ENCODE peak calls at places on chromosomes 12 and 14, in ten cellular contexts. Q is lung, G is upper lobe of left lung, C is GM13976, X is RWPE1, O is Peyer's patch, D is glutamatergic neuron, W is B cell, A is BJ, B is HFF-Myc. Z is an unnamed sample.

GRCh38 chr12:49555631-49556390 is 12.1 kb downstream of the MCRS1 start:
- DNase-seq in A (no peak), B (no peak), W (no peak), X (no peak), G (no peak), D (no peak), O (no peak), C (no peak), Q (no peak), Z (no peak)

GRCh38 chr14:90815817-90816662 is at the start of gene TTC7B:
- DNase-seq in D (peak), C (peak), Q (no peak), W (peak), A (no peak), X (peak), G (no peak), O (no peak), B (no peak), Z (no peak)

GRCh38 chr12:24697769-24698168 is 251.1 kb downstream of the BCAT1 start:
- DNase-seq in B (no peak), A (no peak), Q (no peak), X (no peak), G (no peak), W (no peak), O (no peak), D (no peak), C (no peak), Z (no peak)

GRCh38 chr12:47775100-47775911 is 2.3 kb downstream of the SLC48A1 start:
- DNase-seq in B (no peak), X (no peak), A (no peak), Q (no peak), D (no peak), O (no peak), W (no peak), C (no peak), G (no peak), Z (no peak)

GRCh38 chr12:58877243-58877743 is 43.0 kb downstream of the LRIG3 start:
- DNase-seq in C (no peak), X (peak), O (no peak), G (peak), Q (peak), D (no peak), B (peak), A (peak), W (no peak), Z (no peak)

GRCh38 chr14:74697543-74697942 is 15.3 kb downstream of the AREL1 start:
- DNase-seq in X (no peak), C (no peak), G (no peak), Q (no peak), O (no peak), W (no peak), A (peak), D (no peak), B (no peak), Z (no peak)

GRCh38 chr12:109949089-109949488 is 47.1 kb downstream of the GIT2 start:
- DNase-seq in B (no peak), Q (no peak), X (no peak), A (no peak), C (no peak), O (no peak), W (no peak), G (no peak), D (no peak), Z (no peak)

GRCh38 chr14:29668201-29668600 is 259.4 kb downstream of the PRKD1 start:
- DNase-seq in C (no peak), Q (no peak), O (no peak), W (no peak), A (no peak), D (no peak), X (no peak), G (no peak), B (no peak), Z (no peak)

GRCh38 chr12:121232977-121233627 is 23.2 kb downstream of the P2RX4 start:
- DNase-seq in C (no peak), G (no peak), X (no peak), Q (no peak), D (no peak), W (no peak), A (no peak), B (no peak), O (no peak), Z (no peak)
- TF ChIP-seq CTCF in C (no peak), G (peak), X (no peak), Q (no peak), D (no peak), W (no peak), A (peak), B (no peak), O (no peak), Z (no peak)

DNA sequence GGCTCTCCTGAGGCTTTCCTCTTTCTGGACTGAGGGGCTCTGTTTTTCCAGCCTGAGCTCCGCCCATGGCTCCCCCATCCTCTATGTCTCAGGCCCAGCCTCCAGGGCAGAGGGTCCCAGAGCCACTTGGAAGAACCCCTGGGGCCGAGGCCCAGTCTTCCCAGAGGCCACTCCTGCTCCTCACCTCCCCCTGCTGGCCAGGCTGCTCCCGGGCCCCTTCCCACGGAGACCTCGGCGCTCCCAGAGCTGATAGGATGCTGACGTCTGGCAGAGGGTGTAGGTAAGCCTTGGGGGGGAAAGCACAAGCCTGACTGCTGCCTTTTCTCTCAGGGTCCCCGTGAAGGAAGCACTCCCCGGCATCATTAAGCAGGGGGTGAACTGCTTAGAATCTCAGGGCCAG is 51.4 kb downstream of the ERH start:
- DNase-seq in Q (no peak), W (no peak), X (no peak), B (no peak), G (no peak), A (no peak), C (peak), O (no peak), D (peak), Z (no peak)
- TF ChIP-seq CTCF in Q (peak), W (no peak), X (no peak), B (peak), G (peak), A (peak), C (peak), O (peak), D (peak), Z (peak)

GRCh38 chr14:96663076-96663475 is 134.1 kb upstream of the VRK1 start:
- DNase-seq in W (no peak), O (no peak), A (no peak), X (no peak), G (no peak), B (no peak), Q (no peak), C (no peak), D (no peak), Z (no peak)

GRCh38 chr14:96670391-96670790 is 126.8 kb upstream of the VRK1 start:
- DNase-seq in A (no peak), W (no peak), B (no peak), O (no peak), Q (peak), D (no peak), X (no peak), G (no peak), C (no peak), Z (no peak)

GRCh38 chr14:96663491-96664067 is 133.6 kb upstream of the VRK1 start:
- DNase-seq in G (no peak), B (no peak), Q (no peak), W (no peak), X (no peak), D (no peak), A (no peak), O (no peak), C (no peak), Z (no peak)

GRCh38 chr14:96662116-96662901 is 134.9 kb upstream of the VRK1 start:
- DNase-seq in Q (peak), D (no peak), W (no peak), X (no peak), C (no peak), A (no peak), B (no peak), G (peak), O (no peak), Z (no peak)

GRCh38 chr14:96666088-96666487 is 131.1 kb upstream of the VRK1 start:
- DNase-seq in X (no peak), D (no peak), A (no peak), C (no peak), O (no peak), B (no peak), Q (no peak), G (no peak), W (no peak), Z (no peak)
- TF ChIP-seq CTCF in X (no peak), D (no peak), A (no peak), C (peak), O (no peak), B (no peak), Q (no peak), G (no peak), W (no peak), Z (no peak)

DNA sequence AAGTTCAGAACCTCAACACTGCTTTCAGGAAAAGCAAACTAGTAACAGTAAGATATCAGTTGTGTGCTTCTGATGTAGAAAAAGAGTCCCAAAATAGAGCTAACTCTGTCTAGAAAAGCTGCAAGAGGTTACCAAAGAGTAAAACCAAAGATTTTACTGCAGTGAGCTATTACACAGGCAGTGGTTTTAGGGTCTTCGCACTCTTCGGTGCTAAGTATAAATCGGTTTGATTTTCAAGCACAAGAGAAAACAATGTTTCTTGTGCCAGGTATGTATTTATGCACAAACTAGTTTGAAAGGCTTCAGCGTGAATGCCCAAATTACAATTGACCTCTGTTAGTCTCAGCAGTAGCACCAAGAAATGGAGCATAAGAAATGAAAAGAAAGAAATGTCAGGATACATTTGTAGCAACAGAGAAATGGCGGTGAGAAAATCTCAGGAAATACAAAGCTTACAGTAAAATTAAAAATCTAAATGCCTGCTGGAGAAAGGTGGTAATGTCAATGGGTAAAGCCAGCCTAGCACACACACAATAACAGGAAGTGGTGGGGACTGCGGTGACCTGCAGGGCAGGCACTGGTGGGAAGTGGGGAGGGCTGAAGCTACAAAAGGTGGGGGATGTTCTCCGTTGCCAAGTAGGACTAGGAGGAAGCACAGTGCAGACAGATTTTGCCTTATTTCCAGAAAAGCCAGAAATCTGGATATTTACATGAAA is 18.0 kb upstream of the DYRK2 start:
- DNase-seq in Q (no peak), G (peak), D (no peak), B (peak), O (peak), A (no peak), C (no peak), X (no peak), W (peak), Z (no peak)
- TF ChIP-seq CTCF in Q (no peak), G (peak), D (no peak), B (no peak), O (peak), A (no peak), C (no peak), X (no peak), W (no peak), Z (no peak)